ENCODE peak calls at places on chromosomes 3 and 15, in six cellular contexts. Q, X, B, C, S and R are unnamed samples.

GRCh38 chr3:5013021-5013906 is 34.0 kb downstream of the BHLHE40 start:
- DNase-seq in Q (no peak), X (no peak), B (peak; percentile 43), C (peak; percentile 91), S (peak; percentile 65), R (peak; percentile 59)

GRCh38 chr3:184864012-184864411 is 52.0 kb downstream of the VPS8 start:
- DNase-seq in Q (no peak), X (no peak), B (no peak), C (no peak), S (no peak), R (no peak)

GRCh38 chr3:153958635-153959320 is 162.4 kb upstream of the ARHGEF26 start:
- DNase-seq in Q (no peak), X (no peak), B (no peak), C (no peak), S (no peak), R (no peak)

GRCh38 chr3:80060664-80061063 is 292.9 kb upstream of the ROBO1 start:
- DNase-seq in Q (no peak), X (no peak), B (no peak), C (no peak), S (no peak), R (no peak)

GRCh38 chr15:65920121-65920520 is 50.8 kb downstream of the RAB11A start:
- DNase-seq in Q (no peak), X (no peak), B (peak; percentile 41), C (no peak), S (no peak), R (no peak)

GRCh38 chr3:180274536-180274935 is 237.8 kb upstream of the PEX5L start:
- DNase-seq in Q (no peak), X (no peak), B (no peak), C (no peak), S (no peak), R (no peak)

GRCh38 chr15:82312611-82313349 is 36.5 kb downstream of the GOLGA6L10 start:
- DNase-seq in Q (no peak), X (no peak), B (peak; percentile 13), C (peak; percentile 64), S (peak; percentile 19), R (no peak)

GRCh38 chr3:107933450-107933849 is 157.4 kb downstream of the CD47 start:
- DNase-seq in Q (no peak), X (no peak), B (no peak), C (no peak), S (no peak), R (no peak)

GRCh38 chr15:82895983-82896382 is 56.5 kb downstream of the HOMER2 start:
- DNase-seq in Q (no peak), X (no peak), B (no peak), C (no peak), S (no peak), R (no peak)

GRCh38 chr3:149296972-149297371 is 36.5 kb downstream of the TM4SF18 start:
- DNase-seq in Q (no peak), X (no peak), B (no peak), C (no peak), S (no peak), R (no peak)

GRCh38 chr15:43795997-43796396 is 3.9 kb downstream of the SERF2 start:
- DNase-seq in Q (no peak), X (no peak), B (no peak), C (peak; percentile 80), S (no peak), R (no peak)

GRCh38 chr3:115913069-115913686 is 289.9 kb downstream of the GAP43 start:
- DNase-seq in Q (no peak), X (no peak), B (no peak), C (no peak), S (no peak), R (no peak)

GRCh38 chr15:40843885-40844542 is at the start of gene SPINT1:
- DNase-seq in Q (no peak), X (no peak), B (peak; percentile 75), C (peak; percentile 81), S (peak; percentile 77), R (peak; percentile 79)

GRCh38 chr15:31223478-31224350 is 102.9 kb upstream of the KLF13 start:
- DNase-seq in Q (no peak), X (no peak), B (peak; percentile 46), C (no peak), S (no peak), R (no peak)

GRCh38 chr3:136195258-136196063 is 674 bp downstream of the MSL2 start:
- DNase-seq in Q (peak; percentile 80), X (peak; percentile 89), B (peak; percentile 72), C (peak; percentile 88), S (peak; percentile 68), R (peak; percentile 83)

GRCh38 chr15:57146394-57147140 is 228.1 kb downstream of the TCF12 start:
- DNase-seq in Q (no peak), X (no peak), B (no peak), C (no peak), S (no peak), R (peak; percentile 21)

GRCh38 chr3:10312391-10312790 is 8.5 kb downstream of the SEC13 start:
- DNase-seq in Q (no peak), X (no peak), B (no peak), C (no peak), S (no peak), R (no peak)

GRCh38 chr3:129228891-129229585 is 20.4 kb upstream of the COPG1 start:
- DNase-seq in Q (no peak), X (no peak), B (no peak), C (peak; percentile 88), S (no peak), R (no peak)

GRCh38 chr3:152384412-152384811 is 115.7 kb downstream of the MBNL1 start:
- DNase-seq in Q (no peak), X (no peak), B (no peak), C (no peak), S (no peak), R (no peak)

GRCh38 chr3:126982125-126982521 is 792 bp upstream of the PLXNA1 start:
- DNase-seq in Q (no peak), X (peak; percentile 72), B (no peak), C (no peak), S (no peak), R (no peak)

GRCh38 chr3:128584412-128585020 is 66.1 kb downstream of the RPN1 start:
- DNase-seq in Q (peak; percentile 56), X (no peak), B (peak; percentile 71), C (peak; percentile 95), S (peak; percentile 73), R (peak; percentile 50)

GRCh38 chr15:48984811-48985352 is 21.2 kb upstream of the SHC4 start:
- DNase-seq in Q (no peak), X (no peak), B (no peak), C (no peak), S (no peak), R (no peak)

GRCh38 chr3:34619990-34620389 is 821.6 kb downstream of the PDCD6IP start:
- DNase-seq in Q (no peak), X (no peak), B (no peak), C (peak; percentile 56), S (no peak), R (peak; percentile 10)
- H3K9me3 ChIP-seq in Q (peaks cover 2% of the 10 kb centered on the region), X (no peaks in the 10 kb centered on the region), B (peaks cover 33% of the 10 kb centered on the region), C (peaks cover 25% of the 10 kb centered on the region), S (peaks cover 50% of the 10 kb centered on the region), R (no peaks in the 10 kb centered on the region)

DNA sequence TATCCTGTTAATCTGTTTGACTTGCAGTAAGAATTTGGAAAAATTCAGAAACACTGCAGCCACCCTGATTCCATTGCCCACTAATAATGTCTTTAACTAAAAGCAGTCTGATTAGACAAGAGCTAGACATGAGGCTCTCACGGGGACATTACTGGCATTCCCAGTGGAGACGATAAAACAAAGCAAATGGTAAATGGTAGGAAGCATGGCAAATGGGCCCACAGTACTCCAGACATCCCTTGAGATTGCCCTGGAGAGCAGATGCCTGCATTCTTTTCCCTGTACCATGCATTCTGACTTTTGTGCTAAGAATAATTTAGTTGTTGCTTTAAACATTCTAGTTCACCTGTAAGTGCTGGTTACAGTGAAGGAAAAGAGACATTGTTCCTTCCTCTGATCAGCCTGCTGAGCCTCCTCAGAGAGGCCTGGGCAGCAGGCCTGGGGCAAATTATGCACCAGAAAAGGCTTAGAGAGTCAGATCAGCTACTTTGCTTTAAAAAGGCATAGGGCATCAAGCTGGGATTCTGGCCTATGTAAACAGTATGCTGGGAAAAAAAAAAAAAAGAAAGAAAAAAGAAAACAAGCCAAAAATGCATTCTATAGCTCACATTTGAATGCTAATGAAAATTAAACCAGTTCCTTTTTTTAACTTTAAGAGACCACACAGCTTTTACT is 204.6 kb downstream of the GABRG3 start:
- DNase-seq in Q (no peak), X (no peak), B (no peak), C (no peak), S (no peak), R (no peak)
- H3K9me3 ChIP-seq in Q (no peaks in the 10 kb centered on the region), X (no peaks in the 10 kb centered on the region), B (peaks cover 60% of the 10 kb centered on the region), C (peaks cover 17% of the 10 kb centered on the region), S (peaks cover 28% of the 10 kb centered on the region), R (peaks cover 16% of the 10 kb centered on the region)

GRCh38 chr15:41849204-41849603 is 10.6 kb downstream of the PLA2G4B start:
- DNase-seq in Q (no peak), X (no peak), B (no peak), C (no peak), S (no peak), R (no peak)

GRCh38 chr15:41847206-41847605 is 8.6 kb downstream of the PLA2G4B start:
- DNase-seq in Q (no peak), X (no peak), B (no peak), C (no peak), S (no peak), R (no peak)

GRCh38 chr15:41849861-41850260 is 11.2 kb downstream of the PLA2G4B start:
- DNase-seq in Q (no peak), X (no peak), B (peak; percentile 63), C (no peak), S (peak; percentile 83), R (no peak)

GRCh38 chr15:41847981-41848380 is 9.3 kb downstream of the PLA2G4B start:
- DNase-seq in Q (no peak), X (no peak), B (no peak), C (no peak), S (no peak), R (no peak)

GRCh38 chr15:41848595-41848994 is 9.9 kb downstream of the PLA2G4B start:
- DNase-seq in Q (no peak), X (no peak), B (no peak), C (no peak), S (no peak), R (no peak)
- H3K9me3 ChIP-seq in Q (no peaks in the 10 kb centered on the region), X (no peaks in the 10 kb centered on the region), B (no peaks in the 10 kb centered on the region), C (no peaks in the 10 kb centered on the region), S (no peaks in the 10 kb centered on the region), R (no peaks in the 10 kb centered on the region)

GRCh38 chr15:67828969-67829646 is 3.8 kb downstream of the SKOR1 start:
- DNase-seq in Q (no peak), X (no peak), B (no peak), C (peak; percentile 61), S (no peak), R (no peak)
- H3K9me3 ChIP-seq in Q (no peaks in the 10 kb centered on the region), X (no peaks in the 10 kb centered on the region), B (no peaks in the 10 kb centered on the region), C (no peaks in the 10 kb centered on the region), S (no peaks in the 10 kb centered on the region), R (no peaks in the 10 kb centered on the region)

GRCh38 chr15:86849563-86849962 is 769.9 kb downstream of the AGBL1 start:
- DNase-seq in Q (no peak), X (no peak), B (no peak), C (no peak), S (no peak), R (no peak)
- H3K9me3 ChIP-seq in Q (no peaks in the 10 kb centered on the region), X (no peaks in the 10 kb centered on the region), B (peaks cover 5% of the 10 kb centered on the region), C (no peaks in the 10 kb centered on the region), S (no peaks in the 10 kb centered on the region), R (no peaks in the 10 kb centered on the region)

DNA sequence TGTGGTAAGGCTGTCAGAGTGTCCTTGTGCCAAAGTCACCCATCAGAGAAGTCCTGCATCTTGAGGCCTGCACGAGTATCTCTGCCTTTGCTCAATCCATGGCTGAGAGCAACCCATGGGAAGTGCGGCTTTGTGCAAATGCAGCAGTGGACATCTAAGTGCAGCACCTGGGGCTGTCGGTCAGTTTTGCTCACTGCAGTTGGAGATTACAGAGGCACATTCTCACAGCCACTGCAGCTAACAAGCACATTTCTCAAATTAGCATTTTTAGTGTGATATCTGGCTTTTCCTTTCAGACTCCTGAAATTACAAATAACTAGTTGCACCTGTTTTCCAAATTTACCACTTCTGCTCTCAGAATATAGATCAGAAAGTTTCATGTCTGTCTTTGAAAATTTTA is 81.5 kb upstream of the DAZL start:
- DNase-seq in Q (no peak), X (no peak), B (no peak), C (no peak), S (no peak), R (no peak)
- H3K9me3 ChIP-seq in Q (no peaks in the 10 kb centered on the region), X (no peaks in the 10 kb centered on the region), B (no peaks in the 10 kb centered on the region), C (peaks cover 28% of the 10 kb centered on the region), S (no peaks in the 10 kb centered on the region), R (no peaks in the 10 kb centered on the region)